ENCODE peak calls at places on chromosome 13, in eight cellular contexts. One of them, this sample, is unnamed.

GRCh38 chr13:30486230-30487074 is 20.7 kb upstream of the HMGB1 start:
- DNase-seq in kidney: no peak
- DNase-seq in BJ: no peak
- DNase-seq in A549: no peak
- DNase-seq in psoas muscle: no peak
- DNase-seq in RWPE1: peak; percentile 30
- DNase-seq in IMR-90: no peak
- DNase-seq in spleen: no peak
- DNase-seq in this sample: no peak

GRCh38 chr13:70107498-70108271 is at the start of gene ATXN8OS:
- DNase-seq in kidney: peak; percentile 67
- DNase-seq in BJ: no peak
- DNase-seq in A549: no peak
- DNase-seq in psoas muscle: no peak
- DNase-seq in RWPE1: no peak
- DNase-seq in IMR-90: no peak
- DNase-seq in spleen: peak; percentile 69
- DNase-seq in this sample: peak; percentile 41

GRCh38 chr13:48437381-48437780 is 24.5 kb upstream of the LPAR6 start:
- DNase-seq in kidney: peak; percentile 82
- DNase-seq in BJ: no peak
- DNase-seq in A549: no peak
- DNase-seq in psoas muscle: peak; percentile 56
- DNase-seq in RWPE1: no peak
- DNase-seq in IMR-90: peak; percentile 45
- DNase-seq in spleen: no peak
- DNase-seq in this sample: peak; percentile 76

GRCh38 chr13:28128926-28129325 is 9.4 kb upstream of the PAN3 start:
- DNase-seq in kidney: no peak
- DNase-seq in BJ: no peak
- DNase-seq in A549: no peak
- DNase-seq in psoas muscle: no peak
- DNase-seq in RWPE1: no peak
- DNase-seq in IMR-90: no peak
- DNase-seq in spleen: no peak
- DNase-seq in this sample: no peak

GRCh38 chr13:46267166-46267565 is 55.4 kb downstream of the LRRC63 start:
- DNase-seq in kidney: no peak
- DNase-seq in BJ: no peak
- DNase-seq in A549: no peak
- DNase-seq in psoas muscle: no peak
- DNase-seq in RWPE1: no peak
- DNase-seq in IMR-90: no peak
- DNase-seq in spleen: no peak
- DNase-seq in this sample: no peak

GRCh38 chr13:50131998-50132936 is 117.0 kb downstream of the KCNRG start:
- DNase-seq in kidney: no peak
- DNase-seq in BJ: no peak
- DNase-seq in A549: no peak
- DNase-seq in psoas muscle: no peak
- DNase-seq in RWPE1: no peak
- DNase-seq in IMR-90: no peak
- DNase-seq in spleen: no peak
- DNase-seq in this sample: no peak

GRCh38 chr13:60755380-60756163 is 358.6 kb downstream of the TDRD3 start:
- DNase-seq in kidney: no peak
- DNase-seq in BJ: no peak
- DNase-seq in A549: no peak
- DNase-seq in psoas muscle: no peak
- DNase-seq in RWPE1: no peak
- DNase-seq in IMR-90: no peak
- DNase-seq in spleen: no peak
- DNase-seq in this sample: no peak

GRCh38 chr13:39892731-39893293 is 237.3 kb downstream of the COG6 start:
- DNase-seq in kidney: no peak
- DNase-seq in BJ: no peak
- DNase-seq in A549: no peak
- DNase-seq in psoas muscle: no peak
- DNase-seq in RWPE1: no peak
- DNase-seq in IMR-90: no peak
- DNase-seq in spleen: no peak
- DNase-seq in this sample: no peak

GRCh38 chr13:73939603-73940002 is 194.6 kb downstream of the KLF12 start:
- DNase-seq in kidney: no peak
- DNase-seq in BJ: no peak
- DNase-seq in A549: no peak
- DNase-seq in psoas muscle: no peak
- DNase-seq in RWPE1: no peak
- DNase-seq in IMR-90: no peak
- DNase-seq in spleen: no peak
- DNase-seq in this sample: no peak

GRCh38 chr13:113917096-113917495 is 53.2 kb upstream of the GAS6 start:
- DNase-seq in kidney: no peak
- DNase-seq in BJ: no peak
- DNase-seq in A549: no peak
- DNase-seq in psoas muscle: no peak
- DNase-seq in RWPE1: no peak
- DNase-seq in IMR-90: no peak
- DNase-seq in spleen: no peak
- DNase-seq in this sample: peak; percentile 21

GRCh38 chr13:113816925-113817859 is 46.7 kb downstream of the GAS6 start:
- DNase-seq in kidney: peak; percentile 94
- DNase-seq in BJ: peak; percentile 38
- DNase-seq in A549: peak; percentile 60
- DNase-seq in psoas muscle: peak; percentile 87
- DNase-seq in RWPE1: peak; percentile 69
- DNase-seq in IMR-90: peak; percentile 83
- DNase-seq in spleen: peak; percentile 92
- DNase-seq in this sample: peak; percentile 91

GRCh38 chr13:34720618-34721017 is 221.5 kb upstream of the NBEA start:
- DNase-seq in kidney: no peak
- DNase-seq in BJ: no peak
- DNase-seq in A549: no peak
- DNase-seq in psoas muscle: no peak
- DNase-seq in RWPE1: no peak
- DNase-seq in IMR-90: no peak
- DNase-seq in spleen: no peak
- DNase-seq in this sample: no peak

GRCh38 chr13:24271611-24272451 is 37.5 kb upstream of the C1QTNF9 start:
- DNase-seq in kidney: peak; percentile 93
- DNase-seq in BJ: peak; percentile 45
- DNase-seq in A549: no peak
- DNase-seq in psoas muscle: peak; percentile 48
- DNase-seq in RWPE1: peak; percentile 8
- DNase-seq in IMR-90: peak; percentile 76
- DNase-seq in spleen: peak; percentile 93
- DNase-seq in this sample: no peak

GRCh38 chr13:112469071-112469745 is 93.1 kb downstream of the SPACA7 start:
- DNase-seq in kidney: peak; percentile 55
- DNase-seq in BJ: no peak
- DNase-seq in A549: no peak
- DNase-seq in psoas muscle: no peak
- DNase-seq in RWPE1: no peak
- DNase-seq in IMR-90: no peak
- DNase-seq in spleen: peak; percentile 54
- DNase-seq in this sample: no peak

GRCh38 chr13:20411638-20412342 is 113.9 kb downstream of the CRYL1 start:
- DNase-seq in kidney: no peak
- DNase-seq in BJ: no peak
- DNase-seq in A549: no peak
- DNase-seq in psoas muscle: no peak
- DNase-seq in RWPE1: no peak
- DNase-seq in IMR-90: no peak
- DNase-seq in spleen: no peak
- DNase-seq in this sample: no peak

GRCh38 chr13:21849323-21849722 is 178.4 kb downstream of the FGF9 start:
- DNase-seq in kidney: no peak
- DNase-seq in BJ: no peak
- DNase-seq in A549: no peak
- DNase-seq in psoas muscle: no peak
- DNase-seq in RWPE1: peak; percentile 31
- DNase-seq in IMR-90: peak; percentile 43
- DNase-seq in spleen: no peak
- DNase-seq in this sample: no peak

GRCh38 chr13:47420568-47420967 is 523.7 kb upstream of the HTR2A start:
- DNase-seq in kidney: no peak
- DNase-seq in BJ: no peak
- DNase-seq in A549: no peak
- DNase-seq in psoas muscle: no peak
- DNase-seq in RWPE1: no peak
- DNase-seq in IMR-90: peak; percentile 49
- DNase-seq in spleen: no peak
- DNase-seq in this sample: no peak

GRCh38 chr13:66518068-66518467 is 712.1 kb downstream of the PCDH9 start:
- DNase-seq in kidney: no peak
- DNase-seq in BJ: no peak
- DNase-seq in A549: no peak
- DNase-seq in psoas muscle: no peak
- DNase-seq in RWPE1: no peak
- DNase-seq in IMR-90: no peak
- DNase-seq in spleen: no peak
- DNase-seq in this sample: no peak

GRCh38 chr13:110799246-110800236 is 86.0 kb downstream of the ING1 start:
- DNase-seq in kidney: peak; percentile 84
- DNase-seq in BJ: peak; percentile 73
- DNase-seq in A549: no peak
- DNase-seq in psoas muscle: peak; percentile 62
- DNase-seq in RWPE1: no peak
- DNase-seq in IMR-90: peak; percentile 95
- DNase-seq in spleen: peak; percentile 77
- DNase-seq in this sample: no peak

DNA sequence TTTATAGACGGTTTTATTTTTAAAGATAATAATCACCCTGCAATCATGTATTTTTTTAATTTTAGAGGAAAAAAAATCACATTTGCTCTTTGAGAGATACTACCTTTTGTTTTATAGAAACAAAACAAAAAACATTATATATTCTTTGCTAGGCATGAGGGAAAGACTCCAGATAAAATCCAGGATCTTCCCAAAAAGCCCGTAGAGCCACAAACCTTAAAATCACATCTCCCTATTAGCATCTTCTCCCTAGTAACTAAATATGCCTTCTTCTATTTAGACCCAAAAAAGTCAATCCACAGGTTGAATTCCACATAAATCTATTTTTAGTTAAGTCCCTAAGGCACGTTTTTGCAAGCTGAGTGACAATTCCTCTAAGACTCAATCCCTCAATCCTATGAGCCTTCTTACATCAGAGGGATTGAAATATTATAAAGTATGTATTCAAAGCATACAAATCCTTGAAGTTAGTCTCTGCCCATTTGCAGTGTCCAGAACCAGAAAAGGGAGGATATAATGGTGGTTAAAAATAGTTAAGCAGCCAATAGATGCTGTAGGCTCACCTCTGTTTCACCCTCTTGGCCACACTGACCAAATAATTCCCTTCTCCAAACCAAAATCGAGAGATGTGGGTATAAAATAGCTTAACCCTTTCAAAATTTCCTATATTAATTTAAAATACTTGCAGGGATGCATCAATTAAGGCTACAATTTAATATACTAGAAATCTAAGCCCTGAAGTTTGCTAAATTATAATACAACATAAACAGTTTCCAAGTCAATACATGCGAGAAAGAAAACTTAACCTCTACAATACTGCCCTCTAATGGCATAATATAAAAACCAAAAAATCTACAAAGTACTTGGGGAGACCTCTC is 64.0 kb downstream of the SERP2 start:
- DNase-seq in kidney: no peak
- DNase-seq in BJ: no peak
- DNase-seq in A549: no peak
- DNase-seq in psoas muscle: no peak
- DNase-seq in RWPE1: no peak
- DNase-seq in IMR-90: peak; percentile 63
- DNase-seq in spleen: no peak
- DNase-seq in this sample: no peak
- TF ChIP-seq CTCF in kidney: peak; percentile 36
- TF ChIP-seq CTCF in BJ: peak; percentile 25
- TF ChIP-seq CTCF in A549: peak; percentile 61
- TF ChIP-seq CTCF in psoas muscle: peak; percentile 63
- TF ChIP-seq CTCF in RWPE1: peak; percentile 54
- TF ChIP-seq CTCF in IMR-90: peak; percentile 70
- TF ChIP-seq CTCF in spleen: peak; percentile 60
- TF ChIP-seq CTCF in this sample: peak; percentile 72

GRCh38 chr13:44989071-44989889 is at the start of the genes GPALPP1 and NUFIP1:
- DNase-seq in kidney: peak; percentile 95
- DNase-seq in BJ: peak; percentile 60
- DNase-seq in A549: peak; percentile 92
- DNase-seq in psoas muscle: peak; percentile 94
- DNase-seq in RWPE1: peak; percentile 94
- DNase-seq in IMR-90: peak; percentile 95
- DNase-seq in spleen: peak; percentile 96
- DNase-seq in this sample: peak; percentile 93
- TF ChIP-seq CTCF in kidney: no peak
- TF ChIP-seq CTCF in BJ: no peak
- TF ChIP-seq CTCF in A549: no peak
- TF ChIP-seq CTCF in psoas muscle: peak; percentile 15
- TF ChIP-seq CTCF in RWPE1: no peak
- TF ChIP-seq CTCF in IMR-90: no peak
- TF ChIP-seq CTCF in spleen: no peak
- TF ChIP-seq CTCF in this sample: peak; percentile 20

DNA sequence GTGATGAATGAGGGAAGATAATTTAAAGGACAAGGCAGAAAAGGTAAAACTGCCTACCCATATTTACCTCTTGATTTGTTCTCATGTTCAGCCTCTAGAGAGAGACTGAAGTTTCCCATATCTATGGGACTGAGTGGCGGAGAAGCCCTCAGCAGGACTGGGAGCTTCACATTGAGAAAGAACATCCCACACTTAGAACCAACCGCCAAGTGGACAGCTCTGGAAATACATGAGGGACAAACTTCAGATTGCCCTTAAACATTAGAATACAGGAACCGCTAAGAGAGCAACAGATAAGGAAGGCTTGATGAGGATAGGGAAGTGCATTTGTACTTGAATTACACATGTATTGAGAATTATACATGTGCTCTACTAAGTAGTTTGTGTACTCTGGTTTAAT is 316.0 kb upstream of the MIR17HG start:
- DNase-seq in kidney: no peak
- DNase-seq in BJ: no peak
- DNase-seq in A549: no peak
- DNase-seq in psoas muscle: no peak
- DNase-seq in RWPE1: no peak
- DNase-seq in IMR-90: no peak
- DNase-seq in spleen: no peak
- DNase-seq in this sample: no peak
- TF ChIP-seq CTCF in kidney: no peak
- TF ChIP-seq CTCF in BJ: no peak
- TF ChIP-seq CTCF in A549: no peak
- TF ChIP-seq CTCF in psoas muscle: no peak
- TF ChIP-seq CTCF in RWPE1: no peak
- TF ChIP-seq CTCF in IMR-90: no peak
- TF ChIP-seq CTCF in spleen: no peak
- TF ChIP-seq CTCF in this sample: no peak

DNA sequence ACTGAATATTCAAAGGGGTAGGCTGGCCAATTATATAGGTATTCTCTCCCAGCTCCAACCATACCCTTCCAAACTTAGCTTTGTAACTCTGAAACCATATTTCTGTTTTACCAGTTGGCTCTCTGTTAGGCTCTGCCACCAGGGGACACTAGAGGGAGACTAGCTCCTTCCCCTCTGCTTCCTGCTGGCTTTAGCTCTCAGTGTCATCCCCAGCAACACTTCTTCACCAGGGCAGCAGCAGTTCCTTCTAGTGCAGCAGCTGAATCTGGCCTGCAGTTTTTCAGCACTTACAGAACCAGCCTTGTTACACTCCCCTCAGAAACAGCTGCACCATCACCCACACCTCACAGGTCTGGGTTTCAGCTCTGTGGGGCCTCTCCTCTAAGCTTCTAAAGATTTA is 51.0 kb upstream of the DOCK9 start:
- DNase-seq in kidney: no peak
- DNase-seq in BJ: no peak
- DNase-seq in A549: no peak
- DNase-seq in psoas muscle: no peak
- DNase-seq in RWPE1: no peak
- DNase-seq in IMR-90: no peak
- DNase-seq in spleen: no peak
- DNase-seq in this sample: no peak
- TF ChIP-seq CTCF in kidney: peak; percentile 7
- TF ChIP-seq CTCF in BJ: peak; percentile 20
- TF ChIP-seq CTCF in A549: no peak
- TF ChIP-seq CTCF in psoas muscle: peak; percentile 10
- TF ChIP-seq CTCF in RWPE1: no peak
- TF ChIP-seq CTCF in IMR-90: no peak
- TF ChIP-seq CTCF in spleen: peak; percentile 37
- TF ChIP-seq CTCF in this sample: no peak